ENCODE peak calls at places on chromosome X, in seven cellular contexts. D is HepG2, F is K562, J is SK-N-SH, S is GM12878, B is HCT116, Z is H1. P is an unnamed sample.

GRCh38 chrX:154486052-154486395 is 391 bp downstream of the UBL4A start:
- DNase-seq in D (no peak), F (no peak), J (peak), S (no peak), B (no peak), Z (peak), P (peak)

GRCh38 chrX:77085372-77085771 is 361.8 kb upstream of the FGF16 start:
- DNase-seq in D (no peak), F (no peak), J (no peak), S (no peak), B (no peak), Z (no peak), P (peak)

GRCh38 chrX:84453351-84454246 is 48.7 kb downstream of the HDX start:
- DNase-seq in D (no peak), F (no peak), J (no peak), S (no peak), B (no peak), Z (no peak), P (no peak)

GRCh38 chrX:55593756-55594257 is 29.4 kb upstream of the FOXR2 start:
- DNase-seq in D (no peak), F (no peak), J (peak), S (no peak), B (no peak), Z (no peak), P (no peak)

GRCh38 chrX:101460669-101461068 is 24.6 kb upstream of the ARMCX4 start:
- DNase-seq in D (no peak), F (peak), J (no peak), S (no peak), B (no peak), Z (no peak), P (peak)

GRCh38 chrX:54044877-54045328 is 630 bp upstream of the PHF8 start:
- DNase-seq in D (peak), F (no peak), J (peak), S (peak), B (no peak), Z (no peak), P (peak)

GRCh38 chrX:15931362-15931761 is 76.7 kb upstream of the AP1S2 start:
- DNase-seq in D (no peak), F (no peak), J (no peak), S (no peak), B (no peak), Z (no peak), P (no peak)

GRCh38 chrX:34915463-34916225 is 27.0 kb upstream of the FAM47B start:
- DNase-seq in D (no peak), F (no peak), J (no peak), S (no peak), B (no peak), Z (no peak), P (no peak)

DNA sequence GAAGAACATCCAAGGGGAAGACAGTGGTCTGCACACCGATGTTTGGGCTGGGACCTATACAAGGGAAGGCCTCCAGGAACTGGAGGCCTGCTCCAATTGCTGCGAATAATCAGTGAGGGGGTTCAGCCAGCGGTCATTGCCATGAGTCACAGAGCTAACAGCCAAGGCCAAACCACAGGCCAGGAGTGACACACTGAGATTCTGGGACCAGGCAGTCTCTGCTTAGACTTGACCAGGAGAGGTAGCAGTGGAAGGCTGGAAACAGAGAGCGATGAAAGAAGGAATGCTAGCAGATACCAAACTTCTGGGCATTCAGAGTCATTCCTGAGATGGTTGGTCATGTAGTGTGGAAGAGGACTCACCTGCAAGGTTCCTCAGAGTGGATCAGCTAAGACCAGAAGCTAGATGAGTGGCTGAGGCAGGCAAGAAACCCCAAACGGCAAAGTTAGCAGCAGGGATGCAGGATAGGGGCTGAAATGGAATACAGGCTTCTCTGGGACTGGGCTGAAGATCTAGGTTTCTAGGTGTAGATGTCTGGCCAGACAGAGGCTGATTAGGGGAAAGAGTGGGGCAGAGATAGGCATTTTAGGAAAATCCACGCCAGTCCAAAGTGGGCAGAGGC is 54.7 kb downstream of the CNGA2 start:
- DNase-seq in D (no peak), F (peak), J (no peak), S (no peak), B (no peak), Z (no peak), P (no peak)
- TF ChIP-seq JUND in D (no peak), F (peak), J (peak), S (no peak), B (peak), Z (no peak), P (no peak)

GRCh38 chrX:2316534-2316933 is 184.2 kb downstream of the DHRSX start:
- DNase-seq in D (peak), F (no peak), J (no peak), S (no peak), B (no peak), Z (no peak), P (no peak)

GRCh38 chrX:2315434-2315833 is 185.3 kb downstream of the DHRSX start:
- DNase-seq in D (no peak), F (no peak), J (no peak), S (no peak), B (no peak), Z (no peak), P (no peak)

GRCh38 chrX:2313864-2314646 is 186.7 kb downstream of the DHRSX start:
- DNase-seq in D (no peak), F (no peak), J (no peak), S (no peak), B (no peak), Z (no peak), P (no peak)

GRCh38 chrX:2311483-2311882 is 189.3 kb downstream of the DHRSX start:
- DNase-seq in D (no peak), F (no peak), J (no peak), S (no peak), B (no peak), Z (peak), P (no peak)
- TF ChIP-seq JUND in D (no peak), F (no peak), J (no peak), S (no peak), B (no peak), Z (no peak), P (no peak)

GRCh38 chrX:13468096-13468495 is 101.3 kb upstream of the EGFL6 start:
- DNase-seq in D (no peak), F (no peak), J (no peak), S (no peak), B (no peak), Z (no peak), P (no peak)
- TF ChIP-seq JUND in D (no peak), F (no peak), J (no peak), S (no peak), B (no peak), Z (no peak), P (no peak)

GRCh38 chrX:118965395-118965794 is 9.0 kb upstream of the LONRF3 start:
- DNase-seq in D (no peak), F (peak), J (no peak), S (no peak), B (no peak), Z (no peak), P (no peak)
- TF ChIP-seq JUND in D (no peak), F (no peak), J (no peak), S (no peak), B (no peak), Z (no peak), P (no peak)

GRCh38 chrX:32598707-32599106 is 612.6 kb downstream of the DMD start:
- DNase-seq in D (no peak), F (no peak), J (no peak), S (no peak), B (no peak), Z (no peak), P (no peak)
- TF ChIP-seq JUND in D (no peak), F (no peak), J (no peak), S (no peak), B (no peak), Z (no peak), P (no peak)